ENCODE peak calls at places on chromosomes 12 and 14, in six cellular contexts. One of them, this sample, is unnamed.

GRCh38 chr12:49131973-49132461 is 822 bp upstream of the TUBA1B start:
- DNase-seq in PC-9: no peak
- DNase-seq in progenitor cell of endocrine pancreas: no peak
- DNase-seq in neural progenitor cell: no peak
- DNase-seq in kidney epithelial cell: no peak
- DNase-seq in AG09309: no peak
- DNase-seq in this sample: no peak

GRCh38 chr12:39581592-39581991 is 38.0 kb downstream of the ABCD2 start:
- DNase-seq in AG09309: no peak
- DNase-seq in progenitor cell of endocrine pancreas: no peak
- DNase-seq in kidney epithelial cell: no peak
- DNase-seq in neural progenitor cell: no peak
- DNase-seq in PC-9: peak; percentile 78
- DNase-seq in this sample: no peak

GRCh38 chr12:121357331-121357730 is 5.1 kb upstream of the ANAPC5 start:
- DNase-seq in neural progenitor cell: no peak
- DNase-seq in kidney epithelial cell: no peak
- DNase-seq in PC-9: no peak
- DNase-seq in AG09309: no peak
- DNase-seq in progenitor cell of endocrine pancreas: no peak
- DNase-seq in this sample: no peak

GRCh38 chr12:32108829-32109228 is 2.2 kb downstream of the BICD1 start:
- DNase-seq in AG09309: no peak
- DNase-seq in neural progenitor cell: no peak
- DNase-seq in PC-9: no peak
- DNase-seq in kidney epithelial cell: no peak
- DNase-seq in progenitor cell of endocrine pancreas: no peak
- DNase-seq in this sample: no peak

GRCh38 chr12:9673404-9674225 is 4.1 kb downstream of the CLEC2D start:
- DNase-seq in AG09309: peak; percentile 80
- DNase-seq in PC-9: peak; percentile 96
- DNase-seq in progenitor cell of endocrine pancreas: no peak
- DNase-seq in neural progenitor cell: no peak
- DNase-seq in kidney epithelial cell: peak; percentile 72
- DNase-seq in this sample: peak; percentile 55

GRCh38 chr12:110330544-110330943 is 49.5 kb downstream of the ATP2A2 start:
- DNase-seq in AG09309: no peak
- DNase-seq in progenitor cell of endocrine pancreas: no peak
- DNase-seq in neural progenitor cell: no peak
- DNase-seq in PC-9: no peak
- DNase-seq in kidney epithelial cell: no peak
- DNase-seq in this sample: no peak

GRCh38 chr14:77991128-77991772 is 178.9 kb upstream of the NRXN3 start:
- DNase-seq in neural progenitor cell: peak; percentile 23
- DNase-seq in AG09309: no peak
- DNase-seq in kidney epithelial cell: no peak
- DNase-seq in progenitor cell of endocrine pancreas: no peak
- DNase-seq in PC-9: no peak
- DNase-seq in this sample: no peak

GRCh38 chr14:94143239-94143638 is 13.8 kb upstream of the IFI27L2 start:
- DNase-seq in kidney epithelial cell: no peak
- DNase-seq in neural progenitor cell: peak; percentile 61
- DNase-seq in PC-9: no peak
- DNase-seq in progenitor cell of endocrine pancreas: no peak
- DNase-seq in AG09309: no peak
- DNase-seq in this sample: peak; percentile 31

GRCh38 chr12:14267724-14268123 is 97.8 kb upstream of the ATF7IP start:
- DNase-seq in kidney epithelial cell: no peak
- DNase-seq in AG09309: no peak
- DNase-seq in neural progenitor cell: no peak
- DNase-seq in progenitor cell of endocrine pancreas: no peak
- DNase-seq in PC-9: no peak
- DNase-seq in this sample: no peak

GRCh38 chr12:52952082-52952801 is 3.3 kb downstream of the KRT18 start:
- DNase-seq in progenitor cell of endocrine pancreas: no peak
- DNase-seq in kidney epithelial cell: no peak
- DNase-seq in neural progenitor cell: no peak
- DNase-seq in AG09309: no peak
- DNase-seq in PC-9: no peak
- DNase-seq in this sample: peak; percentile 48

GRCh38 chr14:54686871-54687749 is 120.2 kb downstream of the SAMD4A start:
- DNase-seq in neural progenitor cell: no peak
- DNase-seq in kidney epithelial cell: no peak
- DNase-seq in progenitor cell of endocrine pancreas: no peak
- DNase-seq in PC-9: no peak
- DNase-seq in AG09309: no peak
- DNase-seq in this sample: no peak

GRCh38 chr14:51929156-51929555 is 60.2 kb upstream of the RTRAF start:
- DNase-seq in AG09309: no peak
- DNase-seq in kidney epithelial cell: no peak
- DNase-seq in progenitor cell of endocrine pancreas: no peak
- DNase-seq in neural progenitor cell: no peak
- DNase-seq in PC-9: no peak
- DNase-seq in this sample: no peak

GRCh38 chr14:74934476-74935339 is 11.6 kb upstream of the RPS6KL1 start:
- DNase-seq in kidney epithelial cell: no peak
- DNase-seq in AG09309: no peak
- DNase-seq in progenitor cell of endocrine pancreas: no peak
- DNase-seq in PC-9: no peak
- DNase-seq in neural progenitor cell: peak; percentile 32
- DNase-seq in this sample: no peak

GRCh38 chr12:117124421-117125274 is 25.4 kb upstream of the TESC start:
- DNase-seq in neural progenitor cell: no peak
- DNase-seq in kidney epithelial cell: no peak
- DNase-seq in PC-9: no peak
- DNase-seq in progenitor cell of endocrine pancreas: no peak
- DNase-seq in AG09309: no peak
- DNase-seq in this sample: no peak

GRCh38 chr12:76310110-76310509 is 38.1 kb downstream of the BBS10 start:
- DNase-seq in AG09309: no peak
- DNase-seq in neural progenitor cell: no peak
- DNase-seq in progenitor cell of endocrine pancreas: no peak
- DNase-seq in PC-9: peak; percentile 52
- DNase-seq in kidney epithelial cell: peak; percentile 34
- DNase-seq in this sample: no peak

GRCh38 chr12:109718390-109718789 is 4.8 kb downstream of the FAM222A start:
- DNase-seq in progenitor cell of endocrine pancreas: no peak
- DNase-seq in neural progenitor cell: peak; percentile 94
- DNase-seq in PC-9: no peak
- DNase-seq in AG09309: no peak
- DNase-seq in kidney epithelial cell: no peak
- DNase-seq in this sample: no peak

GRCh38 chr14:96260341-96260821 is 4.4 kb downstream of the BDKRB1 start:
- DNase-seq in AG09309: peak; percentile 84
- DNase-seq in kidney epithelial cell: no peak
- DNase-seq in PC-9: peak; percentile 55
- DNase-seq in neural progenitor cell: no peak
- DNase-seq in progenitor cell of endocrine pancreas: no peak
- DNase-seq in this sample: no peak

GRCh38 chr12:91387461-91388134 is 205.0 kb upstream of the DCN start:
- DNase-seq in AG09309: no peak
- DNase-seq in progenitor cell of endocrine pancreas: no peak
- DNase-seq in neural progenitor cell: no peak
- DNase-seq in PC-9: no peak
- DNase-seq in kidney epithelial cell: no peak
- DNase-seq in this sample: no peak

GRCh38 chr14:99589031-99589441 is 15.0 kb downstream of the CCDC85C start:
- DNase-seq in progenitor cell of endocrine pancreas: no peak
- DNase-seq in neural progenitor cell: no peak
- DNase-seq in PC-9: no peak
- DNase-seq in kidney epithelial cell: no peak
- DNase-seq in AG09309: no peak
- DNase-seq in this sample: no peak

GRCh38 chr12:89344862-89345202 is 7.5 kb downstream of the DUSP6 start:
- DNase-seq in kidney epithelial cell: no peak
- DNase-seq in neural progenitor cell: no peak
- DNase-seq in PC-9: no peak
- DNase-seq in AG09309: no peak
- DNase-seq in progenitor cell of endocrine pancreas: no peak
- DNase-seq in this sample: no peak

GRCh38 chr12:115866909-115867525 is 410.5 kb downstream of the MED13L start:
- DNase-seq in AG09309: no peak
- DNase-seq in neural progenitor cell: peak; percentile 20
- DNase-seq in progenitor cell of endocrine pancreas: no peak
- DNase-seq in PC-9: no peak
- DNase-seq in kidney epithelial cell: no peak
- DNase-seq in this sample: peak; percentile 42

GRCh38 chr12:107196681-107197080 is 103.3 kb upstream of the CRY1 start:
- DNase-seq in kidney epithelial cell: no peak
- DNase-seq in AG09309: no peak
- DNase-seq in PC-9: no peak
- DNase-seq in neural progenitor cell: no peak
- DNase-seq in progenitor cell of endocrine pancreas: no peak
- DNase-seq in this sample: no peak

GRCh38 chr12:64826234-64826633 is 1.8 kb downstream of the TBC1D30 start:
- DNase-seq in neural progenitor cell: peak; percentile 90
- DNase-seq in progenitor cell of endocrine pancreas: peak; percentile 61
- DNase-seq in AG09309: no peak
- DNase-seq in PC-9: no peak
- DNase-seq in kidney epithelial cell: peak; percentile 14
- DNase-seq in this sample: peak; percentile 55

GRCh38 chr12:62794218-62794583 is 140.7 kb downstream of the PPM1H start:
- DNase-seq in AG09309: no peak
- DNase-seq in kidney epithelial cell: no peak
- DNase-seq in progenitor cell of endocrine pancreas: no peak
- DNase-seq in neural progenitor cell: no peak
- DNase-seq in PC-9: no peak
- DNase-seq in this sample: no peak
- TF ChIP-seq CTCF in AG09309: no peak
- TF ChIP-seq CTCF in kidney epithelial cell: no peak
- TF ChIP-seq CTCF in progenitor cell of endocrine pancreas: no peak
- TF ChIP-seq CTCF in neural progenitor cell: no peak
- TF ChIP-seq CTCF in PC-9: no peak
- TF ChIP-seq CTCF in this sample: no peak

GRCh38 chr12:6688543-6688999 is 604 bp downstream of the ZNF384 start:
- DNase-seq in kidney epithelial cell: no peak
- DNase-seq in AG09309: no peak
- DNase-seq in progenitor cell of endocrine pancreas: no peak
- DNase-seq in PC-9: no peak
- DNase-seq in neural progenitor cell: no peak
- DNase-seq in this sample: peak; percentile 30

GRCh38 chr12:6685814-6686213 is 3.4 kb downstream of the ZNF384 start:
- DNase-seq in kidney epithelial cell: no peak
- DNase-seq in neural progenitor cell: no peak
- DNase-seq in progenitor cell of endocrine pancreas: no peak
- DNase-seq in AG09309: no peak
- DNase-seq in PC-9: no peak
- DNase-seq in this sample: no peak

GRCh38 chr12:6692888-6693287 is 3.7 kb upstream of the ZNF384 start:
- DNase-seq in PC-9: no peak
- DNase-seq in progenitor cell of endocrine pancreas: no peak
- DNase-seq in neural progenitor cell: no peak
- DNase-seq in kidney epithelial cell: no peak
- DNase-seq in AG09309: no peak
- DNase-seq in this sample: no peak

GRCh38 chr12:6691473-6691872 is 2.3 kb upstream of the ZNF384 start:
- DNase-seq in progenitor cell of endocrine pancreas: no peak
- DNase-seq in AG09309: peak; percentile 48
- DNase-seq in kidney epithelial cell: no peak
- DNase-seq in PC-9: no peak
- DNase-seq in neural progenitor cell: no peak
- DNase-seq in this sample: no peak

DNA sequence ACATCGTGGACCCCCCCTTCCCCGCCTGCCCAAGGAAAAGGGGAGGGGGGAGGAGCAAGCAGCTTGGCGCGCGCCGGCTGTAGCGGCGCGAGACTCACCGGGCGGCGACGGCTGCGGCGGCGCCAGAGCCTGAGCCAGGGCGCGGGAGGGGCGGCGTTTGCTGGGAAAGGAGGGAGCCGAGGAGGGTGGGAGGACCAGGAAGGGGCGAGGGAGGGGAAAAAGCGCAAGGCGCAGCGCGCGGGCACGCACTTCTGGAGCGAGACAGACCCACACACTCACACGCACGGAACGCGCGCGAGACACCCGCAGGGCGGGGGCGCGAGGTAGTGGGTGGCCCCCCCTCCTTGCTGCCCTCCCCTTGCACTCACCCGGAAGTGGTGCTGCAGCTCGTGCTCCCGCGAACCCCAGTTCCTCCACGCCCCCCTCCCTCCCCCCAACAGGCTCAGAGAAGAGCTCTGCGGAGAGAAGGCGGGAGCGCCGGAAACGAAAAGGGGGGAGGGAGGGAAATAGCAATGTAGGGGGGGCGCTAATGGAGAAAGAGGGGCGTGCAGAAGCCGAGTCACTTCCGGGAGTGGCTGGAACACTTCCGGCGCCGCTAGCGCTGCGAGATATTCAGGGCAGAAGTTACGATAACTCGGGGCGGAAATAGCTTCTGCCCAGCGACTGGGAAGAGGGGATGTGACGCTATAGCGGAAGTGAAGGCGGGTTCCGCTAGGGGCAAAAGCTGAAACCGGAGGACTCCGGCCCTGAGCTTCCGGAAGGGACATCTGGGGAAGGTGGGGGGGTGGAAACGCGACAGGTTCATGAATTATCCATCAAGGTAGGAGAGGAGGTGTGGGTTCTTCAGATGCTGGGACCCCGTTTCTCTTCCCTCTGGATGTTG is at the start of gene ZNF384:
- DNase-seq in AG09309: peak; percentile 98
- DNase-seq in PC-9: peak; percentile 99
- DNase-seq in kidney epithelial cell: peak; percentile 98
- DNase-seq in progenitor cell of endocrine pancreas: peak; percentile 95
- DNase-seq in neural progenitor cell: peak; percentile 98
- DNase-seq in this sample: peak; percentile 93
- TF ChIP-seq CTCF in AG09309: no peak
- TF ChIP-seq CTCF in PC-9: no peak
- TF ChIP-seq CTCF in kidney epithelial cell: no peak
- TF ChIP-seq CTCF in progenitor cell of endocrine pancreas: peak; percentile 34
- TF ChIP-seq CTCF in neural progenitor cell: no peak
- TF ChIP-seq CTCF in this sample: no peak

GRCh38 chr14:57865450-57866198 is at the start of gene SLC35F4:
- DNase-seq in neural progenitor cell: peak; percentile 92
- DNase-seq in PC-9: no peak
- DNase-seq in AG09309: no peak
- DNase-seq in progenitor cell of endocrine pancreas: peak; percentile 75
- DNase-seq in kidney epithelial cell: no peak
- DNase-seq in this sample: peak; percentile 27
- TF ChIP-seq CTCF in neural progenitor cell: peak; percentile 25
- TF ChIP-seq CTCF in PC-9: no peak
- TF ChIP-seq CTCF in AG09309: no peak
- TF ChIP-seq CTCF in progenitor cell of endocrine pancreas: no peak
- TF ChIP-seq CTCF in kidney epithelial cell: no peak
- TF ChIP-seq CTCF in this sample: no peak

GRCh38 chr12:112468041-112468440 is 49.3 kb downstream of the PTPN11 start:
- DNase-seq in progenitor cell of endocrine pancreas: no peak
- DNase-seq in kidney epithelial cell: no peak
- DNase-seq in AG09309: no peak
- DNase-seq in neural progenitor cell: no peak
- DNase-seq in PC-9: no peak
- DNase-seq in this sample: no peak

DNA sequence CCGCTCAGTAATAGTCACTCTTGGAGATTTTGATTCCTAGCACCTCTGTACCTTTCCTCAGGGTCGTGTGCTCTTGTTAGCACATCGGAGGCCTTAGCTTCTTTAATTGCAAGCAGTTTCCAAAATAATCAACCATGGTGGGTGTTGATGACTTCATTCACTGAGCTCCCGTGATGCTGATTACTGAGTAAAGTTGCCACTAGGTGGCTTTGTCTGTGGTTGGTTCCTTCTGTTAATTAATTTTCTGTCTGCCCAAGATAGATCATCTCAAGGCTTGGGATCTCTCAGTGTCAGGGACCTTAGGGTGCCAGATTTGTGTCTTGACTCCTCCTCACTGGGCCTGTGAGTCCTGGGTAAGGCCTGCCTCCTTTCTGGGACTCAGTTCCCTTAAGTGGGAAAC is 54.3 kb downstream of the PTPN11 start:
- DNase-seq in AG09309: no peak
- DNase-seq in neural progenitor cell: peak; percentile 23
- DNase-seq in PC-9: no peak
- DNase-seq in progenitor cell of endocrine pancreas: no peak
- DNase-seq in kidney epithelial cell: no peak
- DNase-seq in this sample: peak; percentile 7
- TF ChIP-seq CTCF in AG09309: peak; percentile 15
- TF ChIP-seq CTCF in neural progenitor cell: peak; percentile 47
- TF ChIP-seq CTCF in PC-9: peak; percentile 35
- TF ChIP-seq CTCF in progenitor cell of endocrine pancreas: peak; percentile 38
- TF ChIP-seq CTCF in kidney epithelial cell: peak; percentile 35
- TF ChIP-seq CTCF in this sample: no peak

This sample was measured in Calu3.